ENCODE peak calls at places on chromosomes 3 and 15, in four cellular contexts. One of them, this sample, is unnamed.

GRCh38 chr3:11274743-11275142 is 2.5 kb downstream of the ATG7 start:
- DNase-seq in K562: no peak
- DNase-seq in HEK293T: no peak
- DNase-seq in HepG2: no peak
- DNase-seq in this sample: no peak

GRCh38 chr3:193743702-193744047 is 150.7 kb downstream of the OPA1 start:
- DNase-seq in K562: no peak
- DNase-seq in HEK293T: no peak
- DNase-seq in HepG2: no peak
- DNase-seq in this sample: no peak

GRCh38 chr3:44584646-44585501 is at the start of gene ZNF660:
- DNase-seq in K562: peak
- DNase-seq in HEK293T: no peak
- DNase-seq in HepG2: peak
- DNase-seq in this sample: no peak

GRCh38 chr15:44595656-44596510 is 58.9 kb downstream of the EIF3J start:
- DNase-seq in K562: no peak
- DNase-seq in HEK293T: no peak
- DNase-seq in HepG2: no peak
- DNase-seq in this sample: no peak

GRCh38 chr3:186772886-186773417 is 10.4 kb upstream of the EIF4A2 start:
- DNase-seq in K562: no peak
- DNase-seq in HEK293T: no peak
- DNase-seq in HepG2: no peak
- DNase-seq in this sample: no peak

GRCh38 chr3:49727924-49728361 is 4.2 kb upstream of the GMPPB start:
- DNase-seq in K562: no peak
- DNase-seq in HEK293T: no peak
- DNase-seq in HepG2: no peak
- DNase-seq in this sample: no peak

GRCh38 chr3:62065985-62066693 is 307.2 kb downstream of the FEZF2 start:
- DNase-seq in K562: no peak
- DNase-seq in HEK293T: no peak
- DNase-seq in HepG2: no peak
- DNase-seq in this sample: no peak

GRCh38 chr15:65909831-65910230 is 40.5 kb downstream of the RAB11A start:
- DNase-seq in K562: no peak
- DNase-seq in HEK293T: no peak
- DNase-seq in HepG2: no peak
- DNase-seq in this sample: no peak

GRCh38 chr3:198112031-198112430 is 152.0 kb downstream of the LMLN start:
- DNase-seq in K562: no peak
- DNase-seq in HEK293T: no peak
- DNase-seq in HepG2: no peak
- DNase-seq in this sample: no peak

GRCh38 chr15:34847598-34847997 is 52.2 kb upstream of the ACTC1 start:
- DNase-seq in K562: no peak
- DNase-seq in HEK293T: no peak
- DNase-seq in HepG2: no peak
- DNase-seq in this sample: no peak

GRCh38 chr3:170301404-170301803 is 56.1 kb upstream of the SKIL start:
- DNase-seq in K562: no peak
- DNase-seq in HEK293T: no peak
- DNase-seq in HepG2: no peak
- DNase-seq in this sample: no peak

GRCh38 chr15:82018201-82018600 is 27.6 kb downstream of the MEX3B start:
- DNase-seq in K562: peak
- DNase-seq in HEK293T: no peak
- DNase-seq in HepG2: no peak
- DNase-seq in this sample: no peak

GRCh38 chr3:43178891-43179366 is 73.0 kb upstream of the POMGNT2 start:
- DNase-seq in K562: no peak
- DNase-seq in HEK293T: no peak
- DNase-seq in HepG2: peak
- DNase-seq in this sample: no peak

GRCh38 chr3:99644741-99645140 is 6.3 kb downstream of the COL8A1 start:
- DNase-seq in K562: no peak
- DNase-seq in HEK293T: no peak
- DNase-seq in HepG2: no peak
- DNase-seq in this sample: no peak

GRCh38 chr3:23172059-23172458 is 31.1 kb upstream of the UBE2E2 start:
- DNase-seq in K562: no peak
- DNase-seq in HEK293T: no peak
- DNase-seq in HepG2: no peak
- DNase-seq in this sample: no peak

GRCh38 chr3:46899151-46900006 is 21.9 kb downstream of the PTH1R start:
- DNase-seq in K562: no peak
- DNase-seq in HEK293T: no peak
- DNase-seq in HepG2: no peak
- DNase-seq in this sample: no peak

GRCh38 chr15:29048011-29048410 is 162.2 kb downstream of the APBA2 start:
- DNase-seq in K562: no peak
- DNase-seq in HEK293T: no peak
- DNase-seq in HepG2: no peak
- DNase-seq in this sample: no peak

GRCh38 chr3:123194552-123194951 is 7.2 kb upstream of the SEC22A start:
- DNase-seq in K562: peak
- DNase-seq in HEK293T: peak
- DNase-seq in HepG2: peak
- DNase-seq in this sample: no peak

GRCh38 chr3:38283810-38284775 is 2.0 kb downstream of the SLC22A14 start:
- DNase-seq in K562: no peak
- DNase-seq in HEK293T: no peak
- DNase-seq in HepG2: no peak
- DNase-seq in this sample: no peak

GRCh38 chr3:53846134-53846850 is at the start of the genes CHDH and IL17RB:
- DNase-seq in K562: peak
- DNase-seq in HEK293T: peak
- DNase-seq in HepG2: peak
- DNase-seq in this sample: no peak

GRCh38 chr15:33425149-33425548 is 114.4 kb downstream of the RYR3 start:
- DNase-seq in K562: no peak
- DNase-seq in HEK293T: no peak
- DNase-seq in HepG2: no peak
- DNase-seq in this sample: no peak

GRCh38 chr15:57235865-57236264 is 140.4 kb upstream of the CGNL1 start:
- DNase-seq in K562: no peak
- DNase-seq in HEK293T: peak
- DNase-seq in HepG2: no peak
- DNase-seq in this sample: no peak

GRCh38 chr3:52154135-52155094 is at the start of gene POC1A:
- DNase-seq in K562: peak
- DNase-seq in HEK293T: peak
- DNase-seq in HepG2: peak
- DNase-seq in this sample: peak

GRCh38 chr15:70050970-70051369 is 46.7 kb downstream of the TLE3 start:
- DNase-seq in K562: no peak
- DNase-seq in HEK293T: no peak
- DNase-seq in HepG2: no peak
- DNase-seq in this sample: no peak

GRCh38 chr15:98881526-98882517 is 125.8 kb downstream of the PGPEP1L start:
- DNase-seq in K562: peak
- DNase-seq in HEK293T: peak
- DNase-seq in HepG2: peak
- DNase-seq in this sample: no peak

GRCh38 chr3:169780738-169781137 is 7.5 kb downstream of the MYNN start:
- DNase-seq in K562: no peak
- DNase-seq in HEK293T: no peak
- DNase-seq in HepG2: no peak
- DNase-seq in this sample: no peak

GRCh38 chr3:59456852-59457485 is 407.1 kb upstream of the CFAP20DC start:
- DNase-seq in K562: no peak
- DNase-seq in HEK293T: no peak
- DNase-seq in HepG2: no peak
- DNase-seq in this sample: peak

GRCh38 chr15:42313463-42313862 is 40.2 kb upstream of the TMEM87A start:
- DNase-seq in K562: no peak
- DNase-seq in HEK293T: no peak
- DNase-seq in HepG2: peak
- DNase-seq in this sample: no peak

GRCh38 chr3:55564709-55565108 is 77.6 kb upstream of the WNT5A start:
- DNase-seq in K562: no peak
- DNase-seq in HEK293T: no peak
- DNase-seq in HepG2: no peak
- DNase-seq in this sample: no peak

GRCh38 chr15:64904189-64904588 is 7.5 kb upstream of the ANKDD1A start:
- DNase-seq in K562: no peak
- DNase-seq in HEK293T: no peak
- DNase-seq in HepG2: no peak
- DNase-seq in this sample: no peak

GRCh38 chr3:15339786-15340215 is 7.4 kb upstream of the SH3BP5 start:
- DNase-seq in K562: peak
- DNase-seq in HEK293T: no peak
- DNase-seq in HepG2: no peak
- DNase-seq in this sample: no peak

GRCh38 chr3:174440350-174440716 is 418.8 kb upstream of the NAALADL2 start:
- DNase-seq in K562: no peak
- DNase-seq in HEK293T: no peak
- DNase-seq in HepG2: no peak
- DNase-seq in this sample: no peak

GRCh38 chr15:68581725-68582124 is 2.9 kb downstream of the CORO2B start:
- DNase-seq in K562: no peak
- DNase-seq in HEK293T: no peak
- DNase-seq in HepG2: no peak
- DNase-seq in this sample: no peak

GRCh38 chr15:58770519-58770856 is 614 bp upstream of the MINDY2 start:
- DNase-seq in K562: no peak
- DNase-seq in HEK293T: peak
- DNase-seq in HepG2: no peak
- DNase-seq in this sample: no peak

GRCh38 chr3:40417845-40418543 is 31.0 kb downstream of the ENTPD3 start:
- DNase-seq in K562: peak
- DNase-seq in HEK293T: no peak
- DNase-seq in HepG2: no peak
- DNase-seq in this sample: no peak

GRCh38 chr3:50454671-50455070 is 48.8 kb downstream of the CACNA2D2 start:
- DNase-seq in K562: no peak
- DNase-seq in HEK293T: no peak
- DNase-seq in HepG2: no peak
- DNase-seq in this sample: no peak

GRCh38 chr3:152622813-152623167 is 212.1 kb upstream of the P2RY1 start:
- DNase-seq in K562: no peak
- DNase-seq in HEK293T: no peak
- DNase-seq in HepG2: no peak
- DNase-seq in this sample: no peak

GRCh38 chr3:11272913-11273574 is 847 bp downstream of the ATG7 start:
- DNase-seq in K562: no peak
- DNase-seq in HEK293T: no peak
- DNase-seq in HepG2: no peak
- DNase-seq in this sample: no peak

GRCh38 chr3:192816274-192816853 is 89.0 kb upstream of the FGF12 start:
- DNase-seq in K562: peak
- DNase-seq in HEK293T: peak
- DNase-seq in HepG2: peak
- DNase-seq in this sample: no peak

DNA sequence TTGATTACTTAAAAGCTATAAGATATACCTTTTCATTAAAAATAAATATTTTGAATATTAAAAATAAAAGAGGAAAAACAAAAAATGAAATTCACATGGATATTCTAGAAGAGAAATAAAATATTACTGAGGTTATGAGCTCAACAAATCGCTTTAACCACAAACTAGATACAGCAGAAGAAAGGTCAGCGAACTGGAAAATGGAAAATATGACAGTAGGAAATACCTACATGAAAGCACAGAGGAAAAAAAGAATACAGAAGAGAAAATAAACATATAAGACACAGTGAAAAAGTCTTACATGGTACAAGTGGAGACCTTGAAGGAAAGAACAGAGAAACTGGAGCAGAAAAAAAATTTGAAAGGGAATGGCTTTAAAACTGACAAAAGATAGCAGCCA is 33.2 kb downstream of the SCAPER start:
- DNase-seq in K562: no peak
- DNase-seq in HEK293T: no peak
- DNase-seq in HepG2: no peak
- DNase-seq in this sample: no peak
- TF ChIP-seq TARDBP in K562: no peak
- TF ChIP-seq TARDBP in HEK293T: no peak
- TF ChIP-seq TARDBP in HepG2: no peak
- TF ChIP-seq TARDBP in this sample: no peak

GRCh38 chr3:134392336-134392983 is 18.2 kb upstream of the AMOTL2 start:
- DNase-seq in K562: no peak
- DNase-seq in HEK293T: no peak
- DNase-seq in HepG2: no peak
- DNase-seq in this sample: no peak
- TF ChIP-seq TARDBP in K562: no peak
- TF ChIP-seq TARDBP in HEK293T: no peak
- TF ChIP-seq TARDBP in HepG2: no peak
- TF ChIP-seq TARDBP in this sample: no peak

DNA sequence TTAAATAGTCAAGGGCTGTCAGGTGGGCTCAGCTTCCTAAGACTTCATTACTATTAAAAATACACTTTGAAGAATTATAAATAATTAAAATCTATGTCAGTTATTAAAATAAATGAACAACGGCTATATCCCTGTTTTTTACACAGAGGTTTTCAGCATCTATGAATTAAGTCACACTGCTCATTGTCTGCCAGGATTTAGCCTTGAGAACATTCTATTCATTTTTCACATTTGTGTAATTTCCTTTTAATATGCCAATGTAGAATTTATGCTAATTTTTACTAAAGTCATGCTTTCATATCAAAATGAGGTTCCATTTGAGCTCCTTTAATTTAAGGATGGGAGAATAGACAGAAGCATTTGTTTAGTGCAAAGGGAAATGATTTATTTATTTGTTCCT is 345.0 kb downstream of the MFSD1 start:
- DNase-seq in K562: no peak
- DNase-seq in HEK293T: no peak
- DNase-seq in HepG2: no peak
- DNase-seq in this sample: no peak
- TF ChIP-seq TARDBP in K562: no peak
- TF ChIP-seq TARDBP in HEK293T: no peak
- TF ChIP-seq TARDBP in HepG2: no peak
- TF ChIP-seq TARDBP in this sample: no peak

GRCh38 chr3:127172670-127173515 is 20.0 kb upstream of the PRR23E start:
- DNase-seq in K562: no peak
- DNase-seq in HEK293T: peak
- DNase-seq in HepG2: no peak
- DNase-seq in this sample: no peak
- TF ChIP-seq TARDBP in K562: no peak
- TF ChIP-seq TARDBP in HEK293T: no peak
- TF ChIP-seq TARDBP in HepG2: no peak
- TF ChIP-seq TARDBP in this sample: no peak

GRCh38 chr15:63583027-63583426 is 14.2 kb upstream of the FBXL22 start:
- DNase-seq in K562: no peak
- DNase-seq in HEK293T: no peak
- DNase-seq in HepG2: no peak
- DNase-seq in this sample: no peak
- TF ChIP-seq TARDBP in K562: no peak
- TF ChIP-seq TARDBP in HEK293T: no peak
- TF ChIP-seq TARDBP in HepG2: no peak
- TF ChIP-seq TARDBP in this sample: no peak